ENCODE peak calls at places on chromosomes 12 and 14, in nine cellular contexts. One of them, this sample, is unnamed.

GRCh38 chr12:104223599-104224168 is 8.1 kb downstream of the TXNRD1 start:
- DNase-seq in CD4-positive, CD25-positive, alpha-beta regulatory T cell: no peak
- DNase-seq in CD4-positive, alpha-beta T cell: no peak
- DNase-seq in AG08396: no peak
- DNase-seq in naive thymus-derived CD8-positive, alpha-beta T cell: no peak
- DNase-seq in adipocyte: no peak
- DNase-seq in neural crest cell: no peak
- DNase-seq in K562: no peak
- DNase-seq in GM20000: no peak
- DNase-seq in this sample: no peak

GRCh38 chr12:71057330-71057729 is 100.5 kb downstream of the TSPAN8 start:
- DNase-seq in CD4-positive, CD25-positive, alpha-beta regulatory T cell: no peak
- DNase-seq in neural crest cell: no peak
- DNase-seq in adipocyte: no peak
- DNase-seq in AG08396: no peak
- DNase-seq in GM20000: no peak
- DNase-seq in naive thymus-derived CD8-positive, alpha-beta T cell: no peak
- DNase-seq in K562: no peak
- DNase-seq in CD4-positive, alpha-beta T cell: no peak
- DNase-seq in this sample: no peak

GRCh38 chr12:116484807-116485206 is 74.4 kb upstream of the MAP1LC3B2 start:
- DNase-seq in GM20000: no peak
- DNase-seq in naive thymus-derived CD8-positive, alpha-beta T cell: no peak
- DNase-seq in CD4-positive, alpha-beta T cell: no peak
- DNase-seq in neural crest cell: no peak
- DNase-seq in CD4-positive, CD25-positive, alpha-beta regulatory T cell: no peak
- DNase-seq in AG08396: no peak
- DNase-seq in adipocyte: peak
- DNase-seq in K562: no peak
- DNase-seq in this sample: peak

GRCh38 chr12:56158926-56159461 is 835 bp downstream of the MYL6 start:
- DNase-seq in CD4-positive, CD25-positive, alpha-beta regulatory T cell: peak
- DNase-seq in adipocyte: peak
- DNase-seq in CD4-positive, alpha-beta T cell: no peak
- DNase-seq in GM20000: peak
- DNase-seq in naive thymus-derived CD8-positive, alpha-beta T cell: no peak
- DNase-seq in K562: peak
- DNase-seq in neural crest cell: peak
- DNase-seq in AG08396: peak
- DNase-seq in this sample: peak

GRCh38 chr14:53692451-53693330 is 263.9 kb downstream of the BMP4 start:
- DNase-seq in CD4-positive, CD25-positive, alpha-beta regulatory T cell: no peak
- DNase-seq in K562: no peak
- DNase-seq in neural crest cell: no peak
- DNase-seq in adipocyte: no peak
- DNase-seq in naive thymus-derived CD8-positive, alpha-beta T cell: no peak
- DNase-seq in GM20000: no peak
- DNase-seq in AG08396: no peak
- DNase-seq in CD4-positive, alpha-beta T cell: no peak
- DNase-seq in this sample: no peak

GRCh38 chr12:113066806-113067400 is 10.4 kb downstream of the DTX1 start:
- DNase-seq in neural crest cell: no peak
- DNase-seq in K562: no peak
- DNase-seq in adipocyte: no peak
- DNase-seq in CD4-positive, alpha-beta T cell: no peak
- DNase-seq in AG08396: no peak
- DNase-seq in naive thymus-derived CD8-positive, alpha-beta T cell: no peak
- DNase-seq in CD4-positive, CD25-positive, alpha-beta regulatory T cell: no peak
- DNase-seq in GM20000: no peak
- DNase-seq in this sample: no peak

GRCh38 chr14:89249972-89250371 is 167.1 kb downstream of the FOXN3 start:
- DNase-seq in GM20000: no peak
- DNase-seq in CD4-positive, alpha-beta T cell: no peak
- DNase-seq in naive thymus-derived CD8-positive, alpha-beta T cell: no peak
- DNase-seq in neural crest cell: no peak
- DNase-seq in K562: no peak
- DNase-seq in AG08396: no peak
- DNase-seq in adipocyte: no peak
- DNase-seq in CD4-positive, CD25-positive, alpha-beta regulatory T cell: no peak
- DNase-seq in this sample: no peak

GRCh38 chr12:56151672-56152131 is 685 bp upstream of the MYL6B start:
- DNase-seq in CD4-positive, alpha-beta T cell: peak
- DNase-seq in K562: peak
- DNase-seq in adipocyte: peak
- DNase-seq in GM20000: peak
- DNase-seq in naive thymus-derived CD8-positive, alpha-beta T cell: peak
- DNase-seq in AG08396: no peak
- DNase-seq in CD4-positive, CD25-positive, alpha-beta regulatory T cell: peak
- DNase-seq in neural crest cell: no peak
- DNase-seq in this sample: no peak

GRCh38 chr14:99158150-99158549 is 113.8 kb downstream of the BCL11B start:
- DNase-seq in CD4-positive, CD25-positive, alpha-beta regulatory T cell: no peak
- DNase-seq in K562: no peak
- DNase-seq in adipocyte: no peak
- DNase-seq in neural crest cell: no peak
- DNase-seq in GM20000: no peak
- DNase-seq in naive thymus-derived CD8-positive, alpha-beta T cell: no peak
- DNase-seq in CD4-positive, alpha-beta T cell: no peak
- DNase-seq in AG08396: no peak
- DNase-seq in this sample: no peak

GRCh38 chr14:63853831-63854293 is 1.1 kb downstream of the SYNE2 start:
- DNase-seq in adipocyte: peak
- DNase-seq in AG08396: peak
- DNase-seq in GM20000: peak
- DNase-seq in CD4-positive, CD25-positive, alpha-beta regulatory T cell: peak
- DNase-seq in K562: no peak
- DNase-seq in CD4-positive, alpha-beta T cell: peak
- DNase-seq in naive thymus-derived CD8-positive, alpha-beta T cell: peak
- DNase-seq in neural crest cell: peak
- DNase-seq in this sample: peak

GRCh38 chr12:90234455-90234854 is 525.8 kb upstream of the ATP2B1 start:
- DNase-seq in GM20000: no peak
- DNase-seq in neural crest cell: no peak
- DNase-seq in naive thymus-derived CD8-positive, alpha-beta T cell: no peak
- DNase-seq in K562: no peak
- DNase-seq in AG08396: no peak
- DNase-seq in CD4-positive, alpha-beta T cell: no peak
- DNase-seq in adipocyte: peak
- DNase-seq in CD4-positive, CD25-positive, alpha-beta regulatory T cell: no peak
- DNase-seq in this sample: no peak

GRCh38 chr12:76030378-76031080 is 1.0 kb downstream of the PHLDA1 start:
- DNase-seq in neural crest cell: peak
- DNase-seq in naive thymus-derived CD8-positive, alpha-beta T cell: peak
- DNase-seq in AG08396: no peak
- DNase-seq in GM20000: peak
- DNase-seq in K562: no peak
- DNase-seq in adipocyte: peak
- DNase-seq in CD4-positive, CD25-positive, alpha-beta regulatory T cell: peak
- DNase-seq in CD4-positive, alpha-beta T cell: peak
- DNase-seq in this sample: no peak

GRCh38 chr12:112480931-112481330 is 62.2 kb downstream of the PTPN11 start:
- DNase-seq in GM20000: no peak
- DNase-seq in CD4-positive, alpha-beta T cell: no peak
- DNase-seq in AG08396: no peak
- DNase-seq in K562: no peak
- DNase-seq in naive thymus-derived CD8-positive, alpha-beta T cell: no peak
- DNase-seq in neural crest cell: no peak
- DNase-seq in CD4-positive, CD25-positive, alpha-beta regulatory T cell: no peak
- DNase-seq in adipocyte: no peak
- DNase-seq in this sample: no peak

GRCh38 chr12:105172037-105172436 is 63.9 kb downstream of the APPL2 start:
- DNase-seq in naive thymus-derived CD8-positive, alpha-beta T cell: no peak
- DNase-seq in K562: no peak
- DNase-seq in GM20000: no peak
- DNase-seq in CD4-positive, alpha-beta T cell: no peak
- DNase-seq in CD4-positive, CD25-positive, alpha-beta regulatory T cell: no peak
- DNase-seq in adipocyte: no peak
- DNase-seq in neural crest cell: no peak
- DNase-seq in AG08396: no peak
- DNase-seq in this sample: no peak

GRCh38 chr12:66345212-66345611 is 42.9 kb downstream of the HELB start:
- DNase-seq in AG08396: no peak
- DNase-seq in CD4-positive, CD25-positive, alpha-beta regulatory T cell: no peak
- DNase-seq in K562: peak
- DNase-seq in adipocyte: no peak
- DNase-seq in neural crest cell: no peak
- DNase-seq in CD4-positive, alpha-beta T cell: no peak
- DNase-seq in GM20000: no peak
- DNase-seq in naive thymus-derived CD8-positive, alpha-beta T cell: no peak
- DNase-seq in this sample: no peak

GRCh38 chr14:24310666-24311604 is at the start of gene LTB4R:
- DNase-seq in K562: no peak
- DNase-seq in CD4-positive, alpha-beta T cell: peak
- DNase-seq in adipocyte: peak
- DNase-seq in CD4-positive, CD25-positive, alpha-beta regulatory T cell: peak
- DNase-seq in neural crest cell: no peak
- DNase-seq in naive thymus-derived CD8-positive, alpha-beta T cell: peak
- DNase-seq in GM20000: peak
- DNase-seq in AG08396: peak
- DNase-seq in this sample: peak

GRCh38 chr14:92970233-92970625 is 47.3 kb downstream of the CHGA start:
- DNase-seq in CD4-positive, alpha-beta T cell: no peak
- DNase-seq in neural crest cell: no peak
- DNase-seq in K562: no peak
- DNase-seq in adipocyte: no peak
- DNase-seq in GM20000: no peak
- DNase-seq in AG08396: no peak
- DNase-seq in CD4-positive, CD25-positive, alpha-beta regulatory T cell: no peak
- DNase-seq in naive thymus-derived CD8-positive, alpha-beta T cell: no peak
- DNase-seq in this sample: no peak

GRCh38 chr12:1326258-1326657 is 268.1 kb downstream of the FBXL14 start:
- DNase-seq in naive thymus-derived CD8-positive, alpha-beta T cell: no peak
- DNase-seq in CD4-positive, alpha-beta T cell: no peak
- DNase-seq in adipocyte: no peak
- DNase-seq in K562: no peak
- DNase-seq in CD4-positive, CD25-positive, alpha-beta regulatory T cell: no peak
- DNase-seq in AG08396: no peak
- DNase-seq in neural crest cell: no peak
- DNase-seq in GM20000: no peak
- DNase-seq in this sample: no peak

GRCh38 chr14:79627058-79627457 is 584.2 kb downstream of the DIO2 start:
- DNase-seq in adipocyte: no peak
- DNase-seq in neural crest cell: no peak
- DNase-seq in CD4-positive, CD25-positive, alpha-beta regulatory T cell: no peak
- DNase-seq in CD4-positive, alpha-beta T cell: no peak
- DNase-seq in K562: no peak
- DNase-seq in naive thymus-derived CD8-positive, alpha-beta T cell: no peak
- DNase-seq in GM20000: no peak
- DNase-seq in AG08396: no peak
- DNase-seq in this sample: no peak

GRCh38 chr12:92206596-92206995 is 61.0 kb upstream of the BTG1 start:
- DNase-seq in naive thymus-derived CD8-positive, alpha-beta T cell: no peak
- DNase-seq in GM20000: no peak
- DNase-seq in K562: no peak
- DNase-seq in CD4-positive, CD25-positive, alpha-beta regulatory T cell: no peak
- DNase-seq in CD4-positive, alpha-beta T cell: no peak
- DNase-seq in adipocyte: peak
- DNase-seq in AG08396: no peak
- DNase-seq in neural crest cell: no peak
- DNase-seq in this sample: no peak

GRCh38 chr12:22286569-22286968 is 47.9 kb downstream of the ST8SIA1 start:
- DNase-seq in CD4-positive, alpha-beta T cell: no peak
- DNase-seq in K562: no peak
- DNase-seq in CD4-positive, CD25-positive, alpha-beta regulatory T cell: no peak
- DNase-seq in AG08396: peak
- DNase-seq in neural crest cell: no peak
- DNase-seq in GM20000: no peak
- DNase-seq in adipocyte: peak
- DNase-seq in naive thymus-derived CD8-positive, alpha-beta T cell: no peak
- DNase-seq in this sample: peak

GRCh38 chr12:6539276-6540134 is 5.2 kb downstream of the GAPDH start:
- DNase-seq in CD4-positive, alpha-beta T cell: no peak
- DNase-seq in AG08396: no peak
- DNase-seq in adipocyte: peak
- DNase-seq in GM20000: no peak
- DNase-seq in CD4-positive, CD25-positive, alpha-beta regulatory T cell: no peak
- DNase-seq in naive thymus-derived CD8-positive, alpha-beta T cell: no peak
- DNase-seq in neural crest cell: no peak
- DNase-seq in K562: peak
- DNase-seq in this sample: no peak

GRCh38 chr12:18492372-18493025 is 231.2 kb downstream of the PIK3C2G start:
- DNase-seq in CD4-positive, CD25-positive, alpha-beta regulatory T cell: no peak
- DNase-seq in neural crest cell: no peak
- DNase-seq in K562: no peak
- DNase-seq in adipocyte: peak
- DNase-seq in CD4-positive, alpha-beta T cell: no peak
- DNase-seq in naive thymus-derived CD8-positive, alpha-beta T cell: no peak
- DNase-seq in GM20000: no peak
- DNase-seq in AG08396: no peak
- DNase-seq in this sample: peak

GRCh38 chr12:30792648-30793499 is 38.1 kb upstream of the CAPRIN2 start:
- DNase-seq in CD4-positive, CD25-positive, alpha-beta regulatory T cell: no peak
- DNase-seq in naive thymus-derived CD8-positive, alpha-beta T cell: no peak
- DNase-seq in neural crest cell: no peak
- DNase-seq in K562: no peak
- DNase-seq in AG08396: peak
- DNase-seq in GM20000: no peak
- DNase-seq in CD4-positive, alpha-beta T cell: no peak
- DNase-seq in adipocyte: peak
- DNase-seq in this sample: peak

GRCh38 chr14:28982228-28982627 is 215.6 kb downstream of the FOXG1 start:
- DNase-seq in AG08396: no peak
- DNase-seq in adipocyte: no peak
- DNase-seq in CD4-positive, alpha-beta T cell: no peak
- DNase-seq in neural crest cell: no peak
- DNase-seq in naive thymus-derived CD8-positive, alpha-beta T cell: no peak
- DNase-seq in CD4-positive, CD25-positive, alpha-beta regulatory T cell: no peak
- DNase-seq in GM20000: no peak
- DNase-seq in K562: no peak
- DNase-seq in this sample: no peak

GRCh38 chr14:39396448-39396847 is 35.8 kb downstream of the FBXO33 start:
- DNase-seq in CD4-positive, alpha-beta T cell: no peak
- DNase-seq in CD4-positive, CD25-positive, alpha-beta regulatory T cell: no peak
- DNase-seq in adipocyte: peak
- DNase-seq in GM20000: no peak
- DNase-seq in naive thymus-derived CD8-positive, alpha-beta T cell: no peak
- DNase-seq in AG08396: peak
- DNase-seq in neural crest cell: no peak
- DNase-seq in K562: no peak
- DNase-seq in this sample: peak

GRCh38 chr12:47805417-47805816 is 14.3 kb downstream of the HDAC7 start:
- DNase-seq in naive thymus-derived CD8-positive, alpha-beta T cell: no peak
- DNase-seq in adipocyte: no peak
- DNase-seq in CD4-positive, alpha-beta T cell: no peak
- DNase-seq in CD4-positive, CD25-positive, alpha-beta regulatory T cell: no peak
- DNase-seq in neural crest cell: no peak
- DNase-seq in AG08396: peak
- DNase-seq in K562: no peak
- DNase-seq in GM20000: no peak
- DNase-seq in this sample: no peak